ENCODE peak calls at places on chromosome 7, in eight cellular contexts. K, X, F, A, I, G, P and O are unnamed samples.

GRCh38 chr7:119175916-119176627 is 951.6 kb downstream of the ANKRD7 start:
- DNase-seq in K (no peak), F (peak), G (no peak), I (peak), A (no peak), P (peak), X (peak), O (peak)

GRCh38 chr7:93949468-93949867 is 27.9 kb downstream of the GNG11 start:
- DNase-seq in F (peak), X (no peak), K (no peak), G (no peak), I (no peak), A (no peak), P (peak), O (peak)

GRCh38 chr7:30464231-30464660 is 14.3 kb downstream of the NOD1 start:
- DNase-seq in G (no peak), P (no peak), X (no peak), F (peak), A (no peak), K (no peak), I (peak), O (no peak)

GRCh38 chr7:111560773-111561658 is 1.3 kb downstream of the IMMP2L start:
- DNase-seq in X (no peak), A (no peak), I (peak), P (peak), F (peak), K (no peak), G (no peak), O (peak)

GRCh38 chr7:132614428-132615076 is 38.3 kb upstream of the PLXNA4 start:
- DNase-seq in X (no peak), P (peak), A (no peak), F (no peak), K (peak), G (no peak), I (no peak), O (no peak)

GRCh38 chr7:134422646-134423045 is 36.3 kb downstream of the AKR1B1 start:
- DNase-seq in K (no peak), P (no peak), G (no peak), A (no peak), X (no peak), F (no peak), I (no peak), O (no peak)

GRCh38 chr7:70354409-70355169 is 756.3 kb downstream of the AUTS2 start:
- DNase-seq in F (no peak), I (no peak), K (no peak), G (no peak), A (no peak), P (no peak), X (no peak), O (no peak)

GRCh38 chr7:4753610-4754432 is 21.6 kb upstream of the AP5Z1 start:
- DNase-seq in G (peak), P (peak), F (no peak), I (peak), A (peak), X (peak), K (peak), O (no peak)

GRCh38 chr7:4755045-4755444 is 20.4 kb upstream of the AP5Z1 start:
- DNase-seq in P (no peak), G (no peak), A (no peak), X (no peak), F (no peak), K (no peak), I (no peak), O (no peak)

GRCh38 chr7:50315193-50315592 is 10.7 kb downstream of the IKZF1 start:
- DNase-seq in P (no peak), K (no peak), F (no peak), X (no peak), A (no peak), G (no peak), I (no peak), O (no peak)

GRCh38 chr7:66145404-66145843 is 30.8 kb downstream of the CRCP start:
- DNase-seq in A (no peak), K (peak), X (no peak), I (peak), P (peak), G (no peak), F (no peak), O (no peak)

GRCh38 chr7:129434846-129435318 is 650 bp downstream of the STRIP2 start:
- DNase-seq in X (no peak), P (peak), G (no peak), I (peak), K (peak), A (no peak), F (no peak), O (no peak)

GRCh38 chr7:74269757-74270277 is 15.6 kb upstream of the RFC2 start:
- DNase-seq in F (peak), I (peak), P (peak), G (peak), A (no peak), X (no peak), K (peak), O (no peak)

GRCh38 chr7:33928986-33929385 is 23.6 kb downstream of the BMPER start:
- DNase-seq in P (no peak), K (no peak), A (no peak), F (no peak), I (no peak), X (no peak), G (no peak), O (no peak)

DNA sequence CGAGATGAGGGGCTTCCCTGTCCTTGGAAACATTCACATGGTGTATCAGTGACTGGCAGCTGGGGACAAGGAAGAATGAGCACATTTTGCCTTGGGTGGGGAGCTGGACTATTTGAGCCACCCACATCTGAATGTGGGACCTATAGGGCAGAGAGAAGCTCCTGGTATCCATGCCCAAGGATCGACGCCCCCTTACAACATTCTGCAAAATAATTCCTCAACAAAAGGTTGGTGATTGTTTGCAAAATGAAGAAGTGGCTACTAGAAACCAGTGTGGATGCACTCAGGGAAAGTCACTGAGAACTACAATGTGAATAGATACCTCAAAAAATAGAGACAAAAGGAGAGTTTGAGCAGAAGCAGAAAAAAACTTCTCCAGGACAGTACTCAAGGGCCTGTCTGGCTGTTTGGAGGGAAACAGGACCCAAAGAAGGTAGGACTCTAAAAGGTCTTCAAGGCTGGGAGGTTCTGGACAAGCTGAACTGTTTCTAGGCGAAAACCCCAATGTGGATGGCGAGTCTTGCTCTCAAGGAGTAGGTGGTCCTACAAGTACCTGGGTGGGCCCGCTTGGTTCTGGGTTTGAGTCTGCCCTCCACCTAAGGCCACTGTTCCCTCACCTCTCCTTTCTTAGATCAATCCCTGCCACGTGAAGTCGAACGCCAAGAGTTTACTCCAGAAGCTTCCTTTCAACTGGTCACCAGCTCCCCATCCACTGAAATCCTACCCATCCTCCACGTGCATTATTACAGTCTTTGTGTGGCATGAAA is 125.0 kb upstream of the ZNF746 start:
- DNase-seq in X (no peak), K (no peak), P (no peak), F (no peak), A (no peak), I (no peak), G (no peak), O (no peak)
- H3K4me3 ChIP-seq in X (peak), K (no peak), P (peak), F (peak), A (peak), I (peak), G (no peak), O (no peak)

GRCh38 chr7:114051871-114052324 is 133.1 kb upstream of the PPP1R3A start:
- DNase-seq in F (no peak), X (no peak), K (no peak), I (peak), G (no peak), A (no peak), P (no peak), O (no peak)

GRCh38 chr7:114047889-114048288 is 129.1 kb upstream of the PPP1R3A start:
- DNase-seq in F (peak), I (no peak), A (no peak), X (peak), P (peak), K (no peak), G (no peak), O (peak)

GRCh38 chr7:114050571-114050970 is 131.8 kb upstream of the PPP1R3A start:
- DNase-seq in P (no peak), K (no peak), A (no peak), F (no peak), G (no peak), I (no peak), X (no peak), O (no peak)

GRCh38 chr7:114048386-114049235 is 129.8 kb upstream of the PPP1R3A start:
- DNase-seq in G (no peak), A (no peak), F (peak), I (no peak), P (peak), K (no peak), X (peak), O (no peak)
- H3K4me3 ChIP-seq in G (peak), A (peak), F (no peak), I (no peak), P (peak), K (peak), X (peak), O (no peak)

GRCh38 chr7:1460757-1461639 is 1.7 kb upstream of the MICALL2 start:
- DNase-seq in I (peak), P (peak), F (peak), A (peak), G (no peak), X (no peak), K (peak), O (no peak)
- H3K4me3 ChIP-seq in I (no peak), P (peak), F (no peak), A (peak), G (no peak), X (peak), K (peak), O (no peak)

GRCh38 chr7:54877683-54878082 is 118.7 kb upstream of the SEC61G start:
- DNase-seq in P (no peak), F (no peak), A (no peak), G (no peak), K (no peak), I (no peak), X (peak), O (no peak)
- H3K4me3 ChIP-seq in P (no peak), F (no peak), A (no peak), G (no peak), K (no peak), I (no peak), X (no peak), O (no peak)

GRCh38 chr7:98479318-98479717 is 78.4 kb upstream of the BAIAP2L1 start:
- DNase-seq in G (no peak), P (no peak), X (no peak), K (no peak), A (no peak), F (no peak), I (no peak), O (no peak)
- H3K4me3 ChIP-seq in G (no peak), P (no peak), X (no peak), K (no peak), A (no peak), F (no peak), I (no peak), O (no peak)

DNA sequence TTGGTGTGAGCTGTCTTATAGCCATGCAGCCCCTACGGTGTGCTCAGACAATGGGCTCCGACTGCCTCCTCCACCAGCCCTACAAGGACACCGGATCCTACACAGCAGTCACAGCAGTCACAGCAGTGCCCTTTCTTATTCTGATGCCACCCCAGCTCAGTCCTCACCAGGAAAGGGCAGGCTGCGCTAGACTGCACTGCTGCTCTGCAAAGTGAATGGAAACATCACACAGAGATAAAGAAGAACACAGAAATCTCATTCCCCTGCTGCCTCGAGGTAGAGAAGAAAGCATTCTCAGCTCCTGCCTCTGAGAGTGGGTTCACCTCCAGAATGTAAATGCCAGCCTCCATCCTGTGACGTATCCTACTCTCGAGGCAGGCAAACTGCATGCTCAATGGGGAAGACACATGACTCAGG is 241.6 kb upstream of the KMT2E start:
- DNase-seq in F (no peak), A (no peak), G (no peak), X (no peak), I (no peak), P (no peak), K (no peak), O (no peak)
- H3K4me3 ChIP-seq in F (no peak), A (no peak), G (no peak), X (no peak), I (no peak), P (no peak), K (no peak), O (no peak)

DNA sequence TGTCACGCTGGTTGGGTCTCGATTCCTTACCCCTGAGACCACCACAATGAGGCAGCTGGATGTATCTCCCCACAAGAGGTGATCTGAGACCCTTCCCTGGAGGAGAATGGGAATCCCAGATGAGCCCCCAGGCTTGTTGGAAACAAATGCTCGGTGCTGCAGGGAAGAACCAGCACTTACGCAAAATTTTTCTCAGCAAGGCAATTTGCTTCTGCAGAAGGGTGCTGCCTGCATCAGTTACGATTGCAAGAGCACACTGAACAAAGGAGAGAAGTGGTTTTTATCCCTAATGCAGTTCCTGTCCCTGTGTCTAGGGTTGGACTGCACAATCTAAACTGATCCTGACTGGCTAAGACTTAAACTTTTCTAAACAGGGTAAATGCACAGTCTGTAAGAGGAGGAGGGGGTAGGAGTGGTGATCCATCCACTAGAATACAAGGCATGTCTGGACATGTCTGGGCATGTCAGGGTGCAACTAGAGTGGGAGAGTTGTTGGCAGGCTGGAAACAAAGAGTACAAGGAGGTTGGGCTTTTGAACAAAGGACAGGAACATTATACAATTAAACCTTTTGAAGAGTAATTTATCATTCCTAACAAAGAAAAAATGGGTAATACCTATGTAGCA is 114.9 kb upstream of the FAM3C start:
- DNase-seq in I (no peak), P (peak), G (no peak), K (no peak), X (no peak), A (no peak), F (no peak), O (no peak)
- H3K4me3 ChIP-seq in I (no peak), P (no peak), G (no peak), K (no peak), X (no peak), A (no peak), F (no peak), O (no peak)